ENCODE peak calls at places on chromosomes 12 and 14, in six cellular contexts. V, M, K, S, F and G are unnamed samples.

GRCh38 chr12:46660719-46661118 is 165.1 kb downstream of the SLC38A4 start:
- DNase-seq in V (no peak), M (peak), K (no peak), S (no peak), F (no peak), G (no peak)

GRCh38 chr14:23347406-23348296 is 5.0 kb downstream of the SLC22A17 start:
- DNase-seq in V (no peak), M (no peak), K (no peak), S (no peak), F (no peak), G (no peak)

GRCh38 chr12:110262442-110263388 is 18.3 kb upstream of the ATP2A2 start:
- DNase-seq in V (no peak), M (peak), K (no peak), S (no peak), F (no peak), G (peak)

GRCh38 chr12:31118831-31119530 is 45.3 kb downstream of the DDX11 start:
- DNase-seq in V (peak), M (no peak), K (peak), S (no peak), F (no peak), G (no peak)

GRCh38 chr12:46492471-46493351 is 120.1 kb upstream of the SLC38A2 start:
- DNase-seq in V (no peak), M (peak), K (no peak), S (no peak), F (no peak), G (peak)

GRCh38 chr12:131487379-131488129 is 223.3 kb upstream of the SFSWAP start:
- DNase-seq in V (no peak), M (no peak), K (no peak), S (no peak), F (no peak), G (no peak)

GRCh38 chr12:95815635-95816212 is 25.2 kb upstream of the NTN4 start:
- DNase-seq in V (no peak), M (peak), K (no peak), S (no peak), F (no peak), G (peak)

GRCh38 chr12:50248883-50249282 is 34.4 kb downstream of the LIMA1 start:
- DNase-seq in V (no peak), M (no peak), K (no peak), S (no peak), F (no peak), G (no peak)

GRCh38 chr12:31220633-31221565 is 105.1 kb downstream of the SINHCAF start:
- DNase-seq in V (no peak), M (peak), K (no peak), S (no peak), F (no peak), G (peak)

GRCh38 chr14:99649219-99649618 is 4.3 kb downstream of the HHIPL1 start:
- DNase-seq in V (no peak), M (peak), K (no peak), S (no peak), F (no peak), G (no peak)

GRCh38 chr12:17076335-17076734 is 470.4 kb upstream of the LMO3 start:
- DNase-seq in V (no peak), M (no peak), K (no peak), S (no peak), F (no peak), G (no peak)

GRCh38 chr12:107318804-107319535 is 225.6 kb upstream of the CRY1 start:
- DNase-seq in V (peak), M (peak), K (peak), S (no peak), F (peak), G (peak)

GRCh38 chr12:70507442-70507841 is 129.8 kb downstream of the PTPRB start:
- DNase-seq in V (no peak), M (no peak), K (no peak), S (peak), F (no peak), G (no peak)

GRCh38 chr14:36773558-36773957 is 111.9 kb downstream of the PAX9 start:
- DNase-seq in V (no peak), M (peak), K (no peak), S (no peak), F (no peak), G (peak)

GRCh38 chr14:66099451-66099850 is 386.7 kb upstream of the CCDC196 start:
- DNase-seq in V (no peak), M (no peak), K (no peak), S (no peak), F (no peak), G (no peak)

GRCh38 chr12:124273630-124274029 is 21.3 kb upstream of the RFLNA start:
- DNase-seq in V (no peak), M (peak), K (peak), S (peak), F (peak), G (peak)

GRCh38 chr14:35973770-35974169 is 147.6 kb downstream of the BRMS1L start:
- DNase-seq in V (no peak), M (no peak), K (no peak), S (no peak), F (no peak), G (no peak)

GRCh38 chr14:62921466-62921865 is 123.8 kb downstream of the KCNH5 start:
- DNase-seq in V (no peak), M (peak), K (no peak), S (no peak), F (no peak), G (no peak)

GRCh38 chr14:61461808-61462275 is 140.5 kb downstream of the PRKCH start:
- DNase-seq in V (peak), M (peak), K (no peak), S (no peak), F (peak), G (peak)

GRCh38 chr12:113242560-113242959 is 21.3 kb downstream of the TPCN1 start:
- DNase-seq in V (no peak), M (no peak), K (no peak), S (no peak), F (no peak), G (no peak)

GRCh38 chr14:74299061-74299545 is 3.6 kb downstream of the ABCD4 start:
- DNase-seq in V (peak), M (peak), K (no peak), S (no peak), F (peak), G (no peak)

GRCh38 chr12:109130755-109131521 is 14.6 kb downstream of the ACACB start:
- DNase-seq in V (no peak), M (no peak), K (no peak), S (no peak), F (no peak), G (no peak)

GRCh38 chr12:45259732-45260480 is 44.0 kb downstream of the ANO6 start:
- DNase-seq in V (no peak), M (peak), K (no peak), S (no peak), F (peak), G (peak)

GRCh38 chr14:74551431-74551830 is 57.9 kb downstream of the ISCA2 start:
- DNase-seq in V (no peak), M (no peak), K (no peak), S (no peak), F (no peak), G (no peak)

GRCh38 chr12:27610380-27610779 is 85.9 kb upstream of the REP15 start:
- DNase-seq in V (no peak), M (peak), K (no peak), S (no peak), F (no peak), G (peak)

GRCh38 chr12:944201-944600 is 5.3 kb downstream of the RAD52 start:
- DNase-seq in V (no peak), M (no peak), K (no peak), S (no peak), F (no peak), G (no peak)

GRCh38 chr12:2650261-2651060 is 144.3 kb upstream of the FKBP4 start:
- DNase-seq in V (no peak), M (no peak), K (peak), S (no peak), F (peak), G (no peak)

GRCh38 chr12:104933778-104934177 is 24.3 kb downstream of the SLC41A2 start:
- DNase-seq in V (no peak), M (no peak), K (no peak), S (no peak), F (no peak), G (no peak)

GRCh38 chr14:30005114-30005698 is 77.6 kb upstream of the PRKD1 start:
- DNase-seq in V (peak), M (peak), K (no peak), S (no peak), F (no peak), G (peak)

GRCh38 chr14:77965919-77966435 is 166.1 kb downstream of the ADCK1 start:
- DNase-seq in V (no peak), M (peak), K (peak), S (peak), F (no peak), G (peak)

GRCh38 chr12:21526053-21526452 is at the start of gene SPX:
- DNase-seq in V (no peak), M (peak), K (no peak), S (no peak), F (no peak), G (no peak)

GRCh38 chr14:69049675-69050074 is 70.6 kb upstream of the ACTN1 start:
- DNase-seq in V (no peak), M (peak), K (no peak), S (no peak), F (peak), G (peak)

GRCh38 chr12:3223601-3224529 is 146.7 kb downstream of the TSPAN9 start:
- DNase-seq in V (no peak), M (no peak), K (no peak), S (no peak), F (no peak), G (no peak)

GRCh38 chr14:52351191-52351560 is 37.1 kb downstream of the PTGER2 start:
- DNase-seq in V (no peak), M (peak), K (no peak), S (no peak), F (no peak), G (peak)

GRCh38 chr12:68915055-68915454 is 17.9 kb downstream of the CPM start:
- DNase-seq in V (no peak), M (peak), K (no peak), S (no peak), F (no peak), G (peak)

GRCh38 chr14:91008759-91009409 is 51.6 kb downstream of the RPS6KA5 start:
- DNase-seq in V (no peak), M (no peak), K (no peak), S (no peak), F (no peak), G (no peak)

GRCh38 chr14:91005716-91006115 is 54.7 kb downstream of the RPS6KA5 start:
- DNase-seq in V (no peak), M (no peak), K (no peak), S (no peak), F (peak), G (no peak)

GRCh38 chr14:91009501-91010152 is 50.8 kb downstream of the RPS6KA5 start:
- DNase-seq in V (no peak), M (no peak), K (no peak), S (no peak), F (peak), G (no peak)

GRCh38 chr14:91010153-91010533 is 50.3 kb downstream of the RPS6KA5 start:
- DNase-seq in V (no peak), M (no peak), K (no peak), S (no peak), F (no peak), G (no peak)

DNA sequence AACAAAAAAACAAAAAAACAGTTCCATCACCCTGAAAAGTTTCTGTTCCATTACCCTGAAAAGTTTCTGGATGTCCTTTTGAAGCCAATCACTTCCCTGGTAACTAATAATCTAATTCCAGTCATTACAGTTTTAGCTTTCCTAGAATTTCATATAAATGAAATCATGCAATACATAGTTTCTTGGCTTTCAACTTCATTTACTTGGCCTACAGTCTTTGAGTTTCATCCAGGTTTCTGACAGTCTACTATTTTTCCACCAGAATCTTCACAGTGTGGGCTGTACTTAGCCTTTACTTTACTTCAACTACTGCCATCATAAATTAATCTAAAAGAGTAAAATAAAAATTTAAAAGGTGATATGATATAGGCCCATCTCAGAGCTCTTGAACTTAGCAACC is 55.5 kb downstream of the RPS6KA5 start:
- DNase-seq in V (no peak), M (no peak), K (no peak), S (no peak), F (no peak), G (no peak)
- H3K14ac ChIP-seq in V (no peak), M (no peak), K (no peak), S (no peak), F (no peak), G (no peak)

DNA sequence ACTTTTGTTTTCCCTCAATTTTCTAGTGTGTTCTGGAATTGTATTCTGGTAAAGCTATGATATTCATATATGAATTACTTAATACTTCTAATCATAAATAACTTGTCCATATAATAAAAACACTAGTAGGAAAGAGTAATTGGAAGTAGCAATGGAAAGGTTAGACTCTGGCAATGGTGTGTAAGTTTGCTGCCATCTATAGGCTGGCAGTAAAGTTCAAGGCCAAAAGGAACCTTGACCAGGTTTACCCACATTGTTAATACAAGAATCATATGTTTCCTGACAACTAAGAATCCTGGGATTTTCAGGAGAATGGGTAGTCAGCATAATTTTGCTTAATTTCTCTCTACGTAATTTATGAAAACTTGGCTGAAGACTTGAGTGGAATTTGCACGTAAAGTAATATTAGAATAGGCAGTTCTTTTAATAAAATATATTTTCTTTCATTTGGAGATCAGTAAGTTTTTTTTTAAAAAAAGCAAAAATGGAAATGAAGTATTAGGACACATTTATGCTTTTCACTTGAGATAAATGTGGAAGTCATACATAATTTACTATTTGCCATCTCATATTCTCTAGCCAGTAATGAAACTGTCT is 926.7 kb downstream of the GALC start:
- DNase-seq in V (no peak), M (peak), K (no peak), S (no peak), F (no peak), G (peak)
- H2AK5ac ChIP-seq in V (no peak), M (no peak), K (no peak), S (no peak), F (no peak), G (no peak)

DNA sequence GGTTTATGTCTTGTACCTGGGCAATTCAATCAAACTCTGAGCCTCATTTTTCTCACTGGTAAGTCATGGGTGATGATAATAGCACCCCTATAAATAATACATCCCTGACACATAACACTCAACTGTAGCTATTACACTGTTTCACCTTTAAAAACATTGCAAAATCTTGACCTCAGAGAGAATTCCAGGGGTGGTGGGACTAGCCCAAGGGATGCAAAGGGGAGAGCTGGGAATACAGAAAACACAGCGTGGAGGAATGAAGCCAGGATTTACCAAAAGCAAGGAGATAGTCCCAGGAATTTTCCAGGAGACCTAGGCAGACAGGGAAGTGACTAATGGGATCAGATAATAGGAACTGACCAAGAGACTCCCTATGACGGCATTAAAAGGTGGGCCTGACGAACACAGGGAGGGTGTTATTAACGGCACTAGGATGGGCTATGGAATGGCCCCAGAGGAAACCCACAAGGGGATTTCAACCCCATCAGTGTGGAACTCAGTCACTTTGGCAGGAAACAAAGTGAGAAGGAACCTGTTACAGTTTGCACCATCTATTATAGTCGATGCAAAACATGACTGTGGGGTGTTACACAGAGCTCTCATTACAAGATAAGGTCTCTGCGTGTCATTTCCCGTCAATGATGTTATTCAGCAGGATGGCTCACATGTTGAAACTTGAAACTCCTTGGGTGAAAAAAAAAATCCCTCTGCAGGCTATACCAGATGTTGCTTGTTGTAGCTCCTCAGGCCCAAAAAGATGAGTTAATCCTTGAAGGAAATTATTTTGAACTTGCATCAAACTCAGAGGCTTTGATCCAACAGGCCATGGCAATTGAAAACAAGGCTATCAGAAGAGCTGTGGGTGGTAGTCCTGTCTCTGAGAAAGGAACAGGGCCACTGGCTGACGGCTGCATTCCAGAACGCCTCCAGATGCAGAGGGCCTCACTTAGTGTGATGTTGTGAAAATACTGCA is 58.7 kb downstream of the DRAM1 start:
- DNase-seq in V (no peak), M (peak), K (no peak), S (no peak), F (peak), G (peak)
- H3K9ac ChIP-seq in V (no peak), M (no peak), K (no peak), S (no peak), F (no peak), G (peak)

DNA sequence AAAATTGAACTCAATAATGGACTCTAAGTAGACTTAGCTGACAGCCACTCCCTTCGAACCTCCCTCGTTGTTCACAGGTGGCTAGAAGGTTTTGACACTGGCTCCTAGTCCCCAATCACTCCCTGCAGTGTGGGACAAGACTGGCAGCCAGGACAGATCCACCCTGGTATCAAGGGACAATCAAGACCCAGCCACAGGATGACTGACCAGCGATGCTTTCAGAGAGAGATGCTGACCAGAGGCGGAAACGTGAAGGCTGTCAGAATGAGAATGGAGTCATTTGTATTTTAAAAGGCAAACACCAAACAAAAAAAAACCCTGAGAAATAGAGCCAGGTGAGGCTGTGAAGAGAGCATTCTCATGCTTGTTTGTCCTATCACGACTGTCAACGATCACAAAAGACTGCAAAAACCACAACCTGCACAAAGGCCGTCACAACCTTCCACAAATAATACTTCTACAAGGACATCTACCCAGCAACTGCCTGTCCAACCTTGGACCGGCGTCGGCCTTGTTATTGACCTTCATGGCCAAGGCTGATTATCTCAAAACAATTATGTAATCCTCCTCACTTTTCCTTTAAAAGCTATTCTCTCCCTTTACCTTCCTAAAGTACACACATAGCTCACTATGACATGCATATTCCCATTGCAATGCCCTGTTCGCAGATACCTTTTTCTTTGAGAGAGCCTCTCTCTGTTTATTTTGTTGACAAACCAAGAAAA is 13.2 kb downstream of the EIF5 start:
- DNase-seq in V (no peak), M (no peak), K (no peak), S (no peak), F (no peak), G (no peak)
- H3K14ac ChIP-seq in V (no peak), M (no peak), K (no peak), S (no peak), F (no peak), G (no peak)

GRCh38 chr12:4444031-4444430 is 1.6 kb downstream of the FGF6 start:
- DNase-seq in V (no peak), M (no peak), K (no peak), S (no peak), F (no peak), G (no peak)

GRCh38 chr12:4446335-4446734 is 720 bp upstream of the FGF6 start:
- DNase-seq in V (no peak), M (no peak), K (no peak), S (no peak), F (no peak), G (no peak)

GRCh38 chr12:4441355-4442330 is 4.0 kb downstream of the FGF6 start:
- DNase-seq in V (no peak), M (no peak), K (peak), S (peak), F (no peak), G (no peak)

GRCh38 chr12:4445156-4446020 is at the start of gene FGF6:
- DNase-seq in V (no peak), M (no peak), K (no peak), S (no peak), F (no peak), G (no peak)

DNA sequence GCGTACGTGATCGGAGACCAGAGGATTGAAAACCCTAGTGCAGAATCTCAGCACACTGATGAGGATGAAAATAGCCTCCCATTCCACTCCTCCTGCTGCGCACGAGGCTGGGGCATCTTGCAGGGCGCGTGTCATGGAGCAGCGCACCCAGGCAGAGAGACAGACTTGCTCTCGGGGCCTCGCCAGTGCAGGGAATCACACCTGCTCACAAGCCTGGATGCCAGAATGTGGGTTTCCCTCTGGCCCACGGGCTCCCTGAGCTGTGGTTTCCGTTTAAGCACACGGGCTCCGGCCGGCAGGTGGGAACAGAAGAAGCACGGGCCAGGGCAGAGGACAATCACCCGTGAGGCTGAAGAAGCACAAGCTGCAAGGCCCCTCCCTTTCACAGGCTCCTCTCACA is 2.0 kb downstream of the FGF6 start:
- DNase-seq in V (no peak), M (no peak), K (peak), S (no peak), F (no peak), G (no peak)
- H2AK5ac ChIP-seq in V (no peak), M (no peak), K (no peak), S (peak), F (no peak), G (no peak)